ENCODE peak calls at places on chromosomes 2 and 18, in seven cellular contexts. S is tibial nerve, C is HFF-Myc, O is K562, N is spleen, Y is testis, J is OCI-LY7. T is an unnamed sample.

GRCh38 chr2:64865073-64865830 is 123.9 kb upstream of the SLC1A4 start:
- DNase-seq in Y (peak), C (no peak), O (peak), S (peak), J (peak), N (peak), T (peak)

GRCh38 chr2:68905116-68905515 is 33.9 kb upstream of the BMP10 start:
- DNase-seq in J (no peak), Y (no peak), N (no peak), O (no peak), S (no peak), C (no peak), T (no peak)

GRCh38 chr2:32732135-32732534 is 104.3 kb downstream of the TTC27 start:
- DNase-seq in S (no peak), N (no peak), J (no peak), O (no peak), Y (no peak), C (no peak), T (no peak)

GRCh38 chr2:45069711-45070664 is 60.7 kb upstream of the SIX2 start:
- DNase-seq in J (no peak), N (no peak), O (no peak), S (no peak), C (no peak), Y (no peak), T (no peak)

GRCh38 chr18:63963610-63964256 is 6.1 kb upstream of the SERPINB8 start:
- DNase-seq in J (peak), S (peak), O (no peak), C (peak), Y (peak), N (no peak), T (no peak)

GRCh38 chr18:55778731-55779460 is 190.9 kb upstream of the TCF4 start:
- DNase-seq in N (no peak), Y (peak), O (no peak), S (no peak), C (no peak), J (no peak), T (no peak)

GRCh38 chr2:218879881-218880748 is 537 bp upstream of the WNT10A start:
- DNase-seq in Y (no peak), O (peak), J (peak), S (no peak), N (peak), C (no peak), T (peak)

GRCh38 chr2:211367711-211368110 is 811.3 kb downstream of the CPS1 start:
- DNase-seq in J (peak), O (no peak), S (no peak), Y (no peak), N (no peak), C (no peak), T (no peak)

GRCh38 chr2:60976271-60976670 is 41.2 kb upstream of the PEX13 start:
- DNase-seq in C (no peak), S (no peak), O (no peak), J (no peak), Y (no peak), N (no peak), T (no peak)

GRCh38 chr2:119160361-119160965 is 1.9 kb upstream of the C1QL2 start:
- DNase-seq in Y (no peak), J (no peak), N (no peak), S (no peak), O (no peak), C (no peak), T (no peak)

GRCh38 chr2:231665208-231665921 is 43.0 kb upstream of the PTMA start:
- DNase-seq in O (no peak), C (no peak), J (no peak), Y (no peak), S (no peak), N (peak), T (no peak)

GRCh38 chr2:31324000-31324633 is 90.2 kb downstream of the EHD3 start:
- DNase-seq in Y (no peak), J (no peak), S (no peak), C (no peak), O (no peak), N (no peak), T (no peak)

GRCh38 chr2:33616873-33617272 is 17.8 kb upstream of the FAM98A start:
- DNase-seq in N (no peak), S (no peak), C (no peak), O (no peak), J (no peak), Y (no peak), T (no peak)

GRCh38 chr2:48356701-48357322 is 173.1 kb upstream of the STON1 start:
- DNase-seq in J (peak), S (no peak), Y (no peak), C (peak), N (no peak), O (no peak), T (no peak)

GRCh38 chr2:163011035-163011434 is 172.5 kb upstream of the KCNH7 start:
- DNase-seq in N (no peak), S (no peak), O (no peak), Y (no peak), J (no peak), C (no peak), T (no peak)

GRCh38 chr2:209642146-209642815 is 129.4 kb upstream of the UNC80 start:
- DNase-seq in C (no peak), J (no peak), N (no peak), O (no peak), S (no peak), Y (no peak), T (no peak)

GRCh38 chr2:16153754-16154035 is 213.3 kb downstream of the MYCN start:
- DNase-seq in N (no peak), O (no peak), S (no peak), Y (no peak), J (no peak), C (no peak), T (no peak)

GRCh38 chr2:174027956-174028355 is 62.8 kb upstream of the SP3 start:
- DNase-seq in N (no peak), Y (no peak), O (no peak), J (no peak), S (no peak), C (no peak), T (no peak)

GRCh38 chr2:230348792-230349191 is 21.8 kb downstream of the SP140L start:
- DNase-seq in Y (no peak), J (no peak), N (no peak), O (no peak), C (no peak), S (no peak), T (no peak)

GRCh38 chr18:5073026-5073944 is 123.8 kb downstream of the AKAIN1 start:
- DNase-seq in O (peak), J (peak), N (no peak), S (peak), Y (peak), C (no peak), T (no peak)

GRCh38 chr2:159904127-159904564 is 106.1 kb upstream of the CD302 start:
- DNase-seq in Y (no peak), J (no peak), C (no peak), S (no peak), N (peak), O (no peak), T (no peak)

DNA sequence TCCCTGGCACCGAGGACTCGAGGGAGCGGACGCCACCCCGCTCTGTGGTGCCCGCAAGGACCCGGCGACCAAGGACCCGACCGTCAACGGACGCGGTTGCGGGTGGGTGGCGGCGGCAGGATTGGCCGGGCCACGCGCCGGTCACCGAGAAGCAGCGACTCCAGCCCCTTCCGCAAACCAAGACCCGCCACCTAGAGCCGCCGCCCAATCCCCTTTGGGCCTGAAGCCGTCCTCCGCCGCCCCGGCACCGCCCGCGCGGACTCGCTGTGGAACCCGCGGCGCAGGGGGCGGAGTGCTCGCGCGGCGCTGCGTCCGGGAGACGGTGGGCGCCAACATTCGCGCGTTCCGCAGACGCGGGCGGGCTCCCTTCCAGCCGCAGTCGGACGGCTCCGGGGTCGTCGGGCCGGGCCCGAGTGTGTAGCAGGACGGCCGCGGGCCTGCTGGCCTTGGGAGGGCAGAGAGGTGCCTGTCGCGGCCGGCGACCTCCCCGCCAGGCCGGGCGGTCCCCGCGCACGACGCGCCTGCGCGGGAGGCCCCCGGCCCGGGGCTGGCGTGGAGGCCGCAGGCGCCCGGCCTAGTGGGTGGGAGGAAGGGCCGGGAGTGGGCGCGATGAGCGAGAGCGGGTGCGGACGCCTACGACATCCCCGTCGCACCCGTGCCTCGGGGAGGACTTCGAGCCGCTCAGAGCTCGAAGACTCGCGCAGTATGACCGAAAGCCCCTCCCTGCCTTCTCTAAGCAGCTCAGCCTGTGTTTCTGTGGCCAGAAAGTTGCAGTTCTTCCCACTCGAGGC is at the start of the genes FAM228B and PFN4:
- DNase-seq in S (peak), N (peak), J (no peak), Y (peak), C (no peak), O (peak), T (peak)
- TF ChIP-seq CTCF in S (peak), N (no peak), J (no peak), Y (no peak), C (no peak), O (no peak), T (no peak)

GRCh38 chr2:170967553-170967952 is 38.5 kb downstream of the GORASP2 start:
- DNase-seq in O (no peak), N (no peak), C (no peak), J (no peak), S (no peak), Y (peak), T (no peak)

GRCh38 chr2:170969030-170969429 is 40.0 kb downstream of the GORASP2 start:
- DNase-seq in C (no peak), N (no peak), J (no peak), Y (no peak), O (no peak), S (no peak), T (no peak)

GRCh38 chr2:170965446-170966225 is 36.6 kb downstream of the GORASP2 start:
- DNase-seq in J (no peak), C (no peak), O (no peak), S (no peak), Y (no peak), N (no peak), T (no peak)

GRCh38 chr2:170968205-170969003 is 39.4 kb downstream of the GORASP2 start:
- DNase-seq in J (no peak), O (no peak), N (no peak), Y (no peak), S (no peak), C (no peak), T (no peak)

DNA sequence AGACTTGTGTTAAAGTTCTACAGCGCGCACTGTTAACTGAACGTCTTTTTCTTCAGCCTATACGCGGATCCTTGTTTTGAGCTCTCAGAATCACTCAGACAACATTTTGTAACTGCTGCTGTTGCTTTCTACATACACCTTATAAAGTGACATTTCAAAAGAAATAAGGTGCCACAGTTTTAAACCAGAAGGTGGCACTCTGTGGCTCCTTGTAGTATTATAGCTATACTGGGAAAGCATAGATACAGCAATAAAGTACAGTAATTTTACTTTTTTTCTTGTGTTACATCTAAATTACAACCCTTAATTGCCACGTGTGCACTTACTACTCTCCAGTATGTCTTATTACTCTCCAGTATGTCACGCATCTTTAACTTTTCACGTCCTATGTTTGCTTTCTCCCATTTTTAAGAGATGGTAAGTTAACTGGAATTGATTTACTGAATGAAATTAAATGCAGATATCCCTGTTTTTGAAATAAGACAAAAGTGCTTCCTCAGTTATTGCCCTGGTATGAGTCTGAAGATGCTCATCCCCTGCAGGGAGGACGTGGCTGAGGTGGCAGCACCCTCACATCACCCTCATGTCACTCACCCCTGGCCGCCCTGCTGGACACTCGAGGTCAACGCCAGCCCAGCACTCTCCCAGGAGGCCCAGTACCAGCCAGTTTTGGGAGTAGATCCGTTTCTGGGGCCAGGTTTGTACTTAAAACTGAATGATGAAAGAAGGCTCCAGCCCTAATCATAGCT is 37.8 kb downstream of the GORASP2 start:
- DNase-seq in Y (peak), N (no peak), J (no peak), C (no peak), S (no peak), O (peak), T (no peak)
- TF ChIP-seq CTCF in Y (no peak), N (no peak), J (peak), C (peak), S (no peak), O (peak), T (no peak)

GRCh38 chr2:226798422-226799210 is 1.0 kb downstream of the IRS1 start:
- DNase-seq in Y (peak), J (peak), O (no peak), S (no peak), N (peak), C (no peak), T (peak)
- TF ChIP-seq CTCF in Y (no peak), J (peak), O (no peak), S (no peak), N (no peak), C (no peak), T (no peak)

GRCh38 chr2:133676392-133677130 is 108.3 kb upstream of the NCKAP5 start:
- DNase-seq in Y (no peak), S (no peak), N (no peak), O (no peak), C (no peak), J (no peak), T (no peak)

GRCh38 chr2:133674433-133675331 is 106.4 kb upstream of the NCKAP5 start:
- DNase-seq in S (peak), N (no peak), Y (peak), O (no peak), J (no peak), C (peak), T (peak)

DNA sequence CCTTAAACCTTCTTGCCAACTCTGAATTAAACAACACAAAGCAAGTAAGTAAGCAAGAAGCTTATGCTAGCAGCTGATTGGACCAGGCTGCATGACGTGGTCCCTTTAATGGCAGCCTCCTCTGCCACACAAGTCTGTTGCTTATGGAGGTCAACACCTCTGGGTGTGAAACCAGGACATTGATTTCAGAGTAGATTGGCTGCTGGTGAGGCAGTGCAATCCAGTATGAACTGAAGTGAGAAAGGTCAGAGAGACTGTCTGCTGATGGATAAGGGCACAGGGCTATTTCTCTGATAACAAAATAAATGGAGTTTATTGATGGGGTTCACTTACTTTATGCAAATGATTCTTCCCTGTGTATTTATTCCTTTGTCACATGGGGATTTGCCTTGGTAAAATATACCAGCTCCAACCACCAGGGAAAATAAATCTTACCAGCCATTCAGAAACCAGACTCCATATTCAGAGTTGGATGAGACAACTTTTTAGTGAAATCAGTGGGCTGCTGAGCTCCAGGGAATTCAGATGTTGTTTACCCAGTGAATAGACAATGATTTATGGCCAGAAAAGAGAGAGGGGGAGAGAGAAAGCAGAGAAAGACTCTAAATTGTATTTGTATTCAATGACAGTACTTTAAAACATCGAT is 112.3 kb upstream of the NCKAP5 start:
- DNase-seq in J (no peak), S (no peak), N (no peak), C (no peak), O (no peak), Y (no peak), T (no peak)
- TF ChIP-seq CTCF in J (no peak), S (no peak), N (no peak), C (no peak), O (no peak), Y (no peak), T (peak)

GRCh38 chr2:74105413-74105812 is 42.3 kb downstream of the BOLA3 start:
- DNase-seq in N (no peak), O (no peak), C (no peak), J (no peak), S (no peak), Y (no peak), T (no peak)
- TF ChIP-seq CTCF in N (no peak), O (no peak), C (no peak), J (no peak), S (no peak), Y (no peak), T (no peak)

DNA sequence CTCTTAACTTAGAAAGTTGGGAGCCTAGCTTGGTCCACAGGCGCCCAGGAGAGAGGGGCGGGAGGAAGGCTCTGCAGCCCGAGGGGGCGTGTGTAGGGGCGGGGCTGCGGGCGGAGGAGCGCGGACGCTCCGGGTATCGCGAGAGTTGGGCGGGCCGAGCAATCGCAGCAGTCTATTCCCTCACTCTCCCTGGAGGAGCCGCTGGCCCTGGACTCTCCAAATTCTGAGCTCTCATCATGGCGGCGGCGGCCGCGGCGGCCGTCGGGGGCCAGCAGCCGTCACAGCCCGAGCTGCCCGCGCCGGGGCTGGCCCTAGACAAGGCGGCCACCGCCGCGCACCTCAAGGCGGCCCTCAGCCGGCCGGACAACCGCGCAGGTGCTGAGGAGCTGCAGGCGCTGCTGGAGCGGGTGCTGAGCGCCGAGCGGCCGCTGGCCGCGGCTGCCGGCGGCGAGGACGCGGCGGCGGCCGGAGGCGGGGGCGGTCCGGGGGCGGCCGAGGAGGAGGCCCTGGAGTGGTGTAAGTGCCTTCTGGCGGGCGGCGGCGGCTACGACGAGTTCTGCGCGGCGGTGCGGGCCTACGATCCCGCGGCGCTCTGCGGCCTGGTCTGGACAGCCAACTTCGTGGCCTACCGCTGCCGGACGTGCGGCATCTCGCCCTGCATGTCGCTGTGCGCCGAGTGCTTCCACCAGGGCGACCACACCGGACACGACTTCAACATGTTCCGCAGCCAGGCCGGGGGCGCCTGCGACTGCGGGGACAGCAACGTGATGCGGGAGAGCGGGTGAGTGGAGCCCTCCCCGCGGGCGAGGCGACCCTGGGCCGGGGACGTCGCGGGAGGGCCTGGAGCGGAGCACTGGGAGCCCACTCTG is at the start of gene UBR3:
- DNase-seq in O (peak), C (peak), J (peak), Y (peak), N (peak), S (peak), T (peak)
- TF ChIP-seq CTCF in O (peak), C (no peak), J (no peak), Y (no peak), N (no peak), S (peak), T (no peak)

GRCh38 chr2:122191331-122191730 is 435.9 kb downstream of the TSN start:
- DNase-seq in Y (peak), J (peak), O (peak), S (no peak), C (no peak), N (no peak), T (no peak)
- TF ChIP-seq CTCF in Y (peak), J (peak), O (peak), S (no peak), C (no peak), N (no peak), T (peak)

DNA sequence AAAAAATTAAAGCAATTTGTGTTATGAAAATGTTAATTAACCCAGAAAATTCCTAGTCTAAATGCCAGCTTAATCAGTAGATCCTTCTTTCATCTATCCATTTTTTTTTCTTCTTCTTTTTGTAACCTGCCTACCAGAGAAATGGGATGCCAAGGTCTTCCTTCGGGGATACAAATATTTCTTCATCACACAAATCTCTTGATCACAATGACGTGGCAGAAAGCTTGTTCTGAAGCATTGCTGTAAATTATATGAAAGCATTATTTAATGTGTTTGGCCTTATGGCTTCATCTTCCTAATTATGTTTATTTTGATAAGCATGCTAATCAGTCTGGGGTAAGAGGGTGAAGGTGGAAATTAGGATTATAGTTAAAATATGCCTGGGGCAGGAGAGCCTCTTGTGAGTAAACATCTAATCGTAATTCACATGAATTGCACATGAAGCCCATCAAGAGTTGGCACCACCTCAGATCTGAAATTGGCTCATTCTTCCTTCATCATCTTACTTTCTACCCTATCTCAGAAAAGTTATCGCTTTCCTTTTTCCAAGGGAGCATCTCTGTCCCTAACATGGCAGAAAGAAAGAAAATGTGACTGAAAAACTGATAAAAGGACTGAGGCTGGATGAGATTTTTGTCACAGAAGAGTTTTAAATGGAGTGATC is 77.1 kb upstream of the PMAIP1 start:
- DNase-seq in J (no peak), O (no peak), C (no peak), Y (no peak), S (no peak), N (no peak), T (no peak)
- TF ChIP-seq CTCF in J (no peak), O (no peak), C (no peak), Y (no peak), S (no peak), N (no peak), T (no peak)